ENCODE peak calls at places on chromosome 18, in nine cellular contexts. One of them, this sample, is unnamed. For H3K4me1 and H3K36me3, the result is how much of the 10 kb centered on the place peaks cover.

GRCh38 chr18:3209859-3210569 is 9.8 kb downstream of the MYOM1 start:
- DNase-seq in IMR-90: no peak
- DNase-seq in Peyer's patch: no peak
- DNase-seq in pancreas: no peak
- DNase-seq in heart right ventricle: no peak
- DNase-seq in tibial artery: no peak
- DNase-seq in mesendoderm: no peak
- DNase-seq in Panc1: no peak
- DNase-seq in MM.1S: no peak
- DNase-seq in this sample: no peak

GRCh38 chr18:45565280-45565970 is 49.9 kb upstream of the SLC14A2 start:
- DNase-seq in IMR-90: no peak
- DNase-seq in Peyer's patch: no peak
- DNase-seq in pancreas: no peak
- DNase-seq in heart right ventricle: no peak
- DNase-seq in tibial artery: no peak
- DNase-seq in mesendoderm: no peak
- DNase-seq in Panc1: no peak
- DNase-seq in MM.1S: no peak
- DNase-seq in this sample: no peak

GRCh38 chr18:25701821-25702220 is 349.9 kb upstream of the ZNF521 start:
- DNase-seq in IMR-90: no peak
- DNase-seq in Peyer's patch: no peak
- DNase-seq in pancreas: no peak
- DNase-seq in heart right ventricle: no peak
- DNase-seq in tibial artery: no peak
- DNase-seq in mesendoderm: no peak
- DNase-seq in Panc1: no peak
- DNase-seq in MM.1S: no peak
- DNase-seq in this sample: no peak

GRCh38 chr18:32425466-32425865 is 45.2 kb downstream of the GAREM1 start:
- DNase-seq in IMR-90: peak
- DNase-seq in Peyer's patch: no peak
- DNase-seq in pancreas: no peak
- DNase-seq in heart right ventricle: no peak
- DNase-seq in tibial artery: no peak
- DNase-seq in mesendoderm: no peak
- DNase-seq in Panc1: no peak
- DNase-seq in MM.1S: no peak
- DNase-seq in this sample: no peak

GRCh38 chr18:36711813-36712444 is 116.9 kb downstream of the TPGS2 start:
- DNase-seq in IMR-90: peak
- DNase-seq in Peyer's patch: no peak
- DNase-seq in pancreas: no peak
- DNase-seq in heart right ventricle: peak
- DNase-seq in tibial artery: peak
- DNase-seq in mesendoderm: peak
- DNase-seq in Panc1: peak
- DNase-seq in MM.1S: no peak
- DNase-seq in this sample: no peak

GRCh38 chr18:2799369-2799768 is 47.4 kb upstream of the EMILIN2 start:
- DNase-seq in IMR-90: no peak
- DNase-seq in Peyer's patch: no peak
- DNase-seq in pancreas: no peak
- DNase-seq in heart right ventricle: no peak
- DNase-seq in tibial artery: no peak
- DNase-seq in mesendoderm: no peak
- DNase-seq in Panc1: no peak
- DNase-seq in MM.1S: no peak
- DNase-seq in this sample: no peak

GRCh38 chr18:24930478-24930877 is 421.5 kb downstream of the ZNF521 start:
- DNase-seq in IMR-90: no peak
- DNase-seq in Peyer's patch: no peak
- DNase-seq in pancreas: no peak
- DNase-seq in heart right ventricle: no peak
- DNase-seq in tibial artery: no peak
- DNase-seq in mesendoderm: peak
- DNase-seq in Panc1: no peak
- DNase-seq in MM.1S: no peak
- DNase-seq in this sample: peak

GRCh38 chr18:79590191-79591039 is 89.2 kb upstream of the CTDP1 start:
- DNase-seq in IMR-90: no peak
- DNase-seq in Peyer's patch: no peak
- DNase-seq in pancreas: peak
- DNase-seq in heart right ventricle: no peak
- DNase-seq in tibial artery: no peak
- DNase-seq in mesendoderm: no peak
- DNase-seq in Panc1: no peak
- DNase-seq in MM.1S: no peak
- DNase-seq in this sample: no peak

GRCh38 chr18:5693637-5694175 is 149.9 kb upstream of the EPB41L3 start:
- DNase-seq in IMR-90: no peak
- DNase-seq in Peyer's patch: no peak
- DNase-seq in pancreas: no peak
- DNase-seq in heart right ventricle: no peak
- DNase-seq in tibial artery: no peak
- DNase-seq in mesendoderm: no peak
- DNase-seq in Panc1: no peak
- DNase-seq in MM.1S: no peak
- DNase-seq in this sample: no peak

GRCh38 chr18:49813071-49813320 is 337 bp downstream of the ACAA2 start:
- DNase-seq in IMR-90: peak
- DNase-seq in Peyer's patch: peak
- DNase-seq in pancreas: peak
- DNase-seq in heart right ventricle: no peak
- DNase-seq in tibial artery: peak
- DNase-seq in mesendoderm: peak
- DNase-seq in Panc1: no peak
- DNase-seq in MM.1S: peak
- DNase-seq in this sample: no peak

GRCh38 chr18:49814147-49814499 is 790 bp upstream of the ACAA2 start:
- DNase-seq in IMR-90: peak
- DNase-seq in Peyer's patch: peak
- DNase-seq in pancreas: no peak
- DNase-seq in heart right ventricle: peak
- DNase-seq in tibial artery: peak
- DNase-seq in mesendoderm: peak
- DNase-seq in Panc1: no peak
- DNase-seq in MM.1S: peak
- DNase-seq in this sample: no peak

GRCh38 chr18:49811151-49811938 is 2.0 kb downstream of the ACAA2 start:
- DNase-seq in IMR-90: no peak
- DNase-seq in Peyer's patch: no peak
- DNase-seq in pancreas: no peak
- DNase-seq in heart right ventricle: no peak
- DNase-seq in tibial artery: no peak
- DNase-seq in mesendoderm: peak
- DNase-seq in Panc1: no peak
- DNase-seq in MM.1S: no peak
- DNase-seq in this sample: no peak

GRCh38 chr18:49813321-49814146 is at the start of gene ACAA2:
- DNase-seq in IMR-90: peak
- DNase-seq in Peyer's patch: peak
- DNase-seq in pancreas: peak
- DNase-seq in heart right ventricle: peak
- DNase-seq in tibial artery: peak
- DNase-seq in mesendoderm: peak
- DNase-seq in Panc1: peak
- DNase-seq in MM.1S: peak
- DNase-seq in this sample: peak

DNA sequence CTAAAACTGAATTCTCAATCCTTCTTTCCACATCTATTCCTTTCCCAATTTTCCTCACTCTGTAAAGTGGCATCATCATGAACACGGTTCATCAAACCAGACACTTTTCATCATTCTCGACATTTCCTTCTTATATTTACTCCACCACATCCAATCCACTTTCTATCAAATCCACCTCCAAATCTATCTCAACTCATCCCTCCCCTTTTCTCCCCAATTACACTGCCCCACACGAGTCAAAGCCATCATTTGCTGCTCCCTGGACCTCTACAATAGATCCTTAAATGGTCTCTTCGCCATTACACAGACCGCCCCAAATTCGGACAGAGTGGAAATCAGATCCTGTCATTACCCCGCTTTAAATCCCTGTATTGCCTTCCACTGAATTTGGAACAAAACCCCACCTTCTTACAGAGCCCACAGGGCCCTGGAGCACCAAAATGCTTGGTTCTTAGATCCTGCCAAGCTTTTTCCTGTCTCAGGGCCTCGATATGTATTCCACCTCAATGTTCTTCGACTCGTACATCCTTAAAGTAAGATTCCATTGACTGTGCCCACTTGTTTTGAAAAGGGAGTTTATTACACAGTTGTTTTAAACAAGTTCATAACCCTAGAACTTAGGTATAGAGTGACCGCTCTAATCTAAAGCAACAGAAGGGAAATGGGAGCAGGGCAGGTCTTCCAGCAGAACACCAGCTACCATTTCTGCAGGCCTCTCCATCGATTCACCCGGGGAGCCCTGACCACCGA is 837 bp downstream of the ACAA2 start:
- DNase-seq in IMR-90: peak
- DNase-seq in Peyer's patch: no peak
- DNase-seq in pancreas: no peak
- DNase-seq in heart right ventricle: no peak
- DNase-seq in tibial artery: no peak
- DNase-seq in mesendoderm: no peak
- DNase-seq in Panc1: no peak
- DNase-seq in MM.1S: no peak
- DNase-seq in this sample: peak
- H3K4me1 ChIP-seq in IMR-90: under half
- H3K4me1 ChIP-seq in Peyer's patch: under half
- H3K4me1 ChIP-seq in pancreas: under half
- H3K4me1 ChIP-seq in heart right ventricle: under half
- H3K4me1 ChIP-seq in tibial artery: under half
- H3K4me1 ChIP-seq in mesendoderm: under half
- H3K4me1 ChIP-seq in Panc1: under half
- H3K4me1 ChIP-seq in MM.1S: under half
- H3K4me1 ChIP-seq in this sample: under half

DNA sequence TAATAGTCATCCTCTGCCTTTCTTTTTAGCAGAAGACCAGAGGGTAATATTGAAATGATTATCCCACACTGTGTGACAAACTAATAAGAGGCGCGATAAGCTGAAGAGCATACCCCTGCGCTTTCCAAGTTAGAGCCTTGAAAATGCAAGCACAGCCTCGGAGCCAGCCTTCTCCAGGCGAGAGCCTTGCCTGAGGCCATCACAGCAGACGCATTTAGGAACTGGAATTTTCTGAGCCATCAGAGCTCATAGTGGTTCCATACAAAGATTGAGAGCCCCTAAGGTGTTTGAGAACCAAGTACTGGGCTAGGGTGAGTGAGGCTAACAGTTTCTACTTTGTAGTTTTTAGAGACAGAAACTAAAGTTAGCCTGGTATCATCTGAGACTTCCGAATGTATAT is 19.9 kb downstream of the PSMG2 start:
- DNase-seq in IMR-90: no peak
- DNase-seq in Peyer's patch: no peak
- DNase-seq in pancreas: no peak
- DNase-seq in heart right ventricle: no peak
- DNase-seq in tibial artery: no peak
- DNase-seq in mesendoderm: peak
- DNase-seq in Panc1: no peak
- DNase-seq in MM.1S: no peak
- DNase-seq in this sample: no peak
- H3K36me3 ChIP-seq in IMR-90: under half
- H3K36me3 ChIP-seq in Peyer's patch: under half
- H3K36me3 ChIP-seq in pancreas: under half
- H3K36me3 ChIP-seq in heart right ventricle: under half
- H3K36me3 ChIP-seq in tibial artery: half or more
- H3K36me3 ChIP-seq in mesendoderm: under half
- H3K36me3 ChIP-seq in Panc1: under half
- H3K36me3 ChIP-seq in MM.1S: under half
- H3K36me3 ChIP-seq in this sample: half or more

GRCh38 chr18:35345460-35345921 is 1.3 kb upstream of the ZNF24 start:
- DNase-seq in IMR-90: no peak
- DNase-seq in Peyer's patch: peak
- DNase-seq in pancreas: no peak
- DNase-seq in heart right ventricle: no peak
- DNase-seq in tibial artery: no peak
- DNase-seq in mesendoderm: peak
- DNase-seq in Panc1: no peak
- DNase-seq in MM.1S: no peak
- DNase-seq in this sample: no peak
- H3K4me1 ChIP-seq in IMR-90: under half
- H3K4me1 ChIP-seq in Peyer's patch: under half
- H3K4me1 ChIP-seq in pancreas: under half
- H3K4me1 ChIP-seq in heart right ventricle: under half
- H3K4me1 ChIP-seq in tibial artery: under half
- H3K4me1 ChIP-seq in mesendoderm: under half
- H3K4me1 ChIP-seq in Panc1: under half
- H3K4me1 ChIP-seq in MM.1S: under half
- H3K4me1 ChIP-seq in this sample: under half

DNA sequence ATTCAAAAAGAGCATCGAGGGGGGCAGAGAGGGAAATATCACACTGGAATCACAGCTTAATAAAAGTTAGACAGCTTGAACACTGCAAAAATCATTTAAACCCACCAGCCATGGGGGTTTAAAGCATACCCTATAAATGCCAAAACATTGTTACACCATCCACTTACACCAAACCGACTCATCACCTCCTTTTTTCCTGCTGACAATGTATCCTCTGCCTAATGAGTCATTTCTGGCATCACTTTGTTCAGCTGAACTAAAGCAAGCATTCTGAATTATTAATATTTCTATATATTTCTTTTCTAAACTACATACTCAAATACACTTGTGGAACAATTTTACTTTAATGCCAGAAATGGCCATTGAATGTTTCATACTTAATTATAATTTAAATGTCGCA is 21.6 kb downstream of the MC4R start:
- DNase-seq in IMR-90: peak
- DNase-seq in Peyer's patch: no peak
- DNase-seq in pancreas: no peak
- DNase-seq in heart right ventricle: no peak
- DNase-seq in tibial artery: no peak
- DNase-seq in mesendoderm: no peak
- DNase-seq in Panc1: no peak
- DNase-seq in MM.1S: no peak
- DNase-seq in this sample: no peak
- H3K36me3 ChIP-seq in IMR-90: under half
- H3K36me3 ChIP-seq in Peyer's patch: under half
- H3K36me3 ChIP-seq in pancreas: under half
- H3K36me3 ChIP-seq in heart right ventricle: under half
- H3K36me3 ChIP-seq in tibial artery: under half
- H3K36me3 ChIP-seq in mesendoderm: under half
- H3K36me3 ChIP-seq in Panc1: under half
- H3K36me3 ChIP-seq in MM.1S: under half
- H3K36me3 ChIP-seq in this sample: under half

This sample was measured in endodermal cell.